ENCODE peak calls at places on chromosomes 3 and 15, in six cellular contexts. W is right atrium auricular region, Q is tibial artery, A is cardiac muscle cell, B is body of pancreas, G is heart left ventricle. V is an unnamed sample.
A peak's percentile ranks its signal among the peaks of the same experiment; 100 is the strongest.

GRCh38 chr3:57086201-57086600 is 25.7 kb downstream of the SPATA12 start:
- DNase-seq in W (no peak), Q (no peak), A (peak; percentile 26), B (no peak), G (no peak), V (no peak)

GRCh38 chr3:95626107-95626506 is 1188.3 kb upstream of the EPHA6 start:
- DNase-seq in W (no peak), Q (no peak), A (no peak), B (no peak), G (no peak), V (no peak)

GRCh38 chr3:168117853-168118313 is 22.2 kb upstream of the GOLIM4 start:
- DNase-seq in W (no peak), Q (no peak), A (peak; percentile 40), B (peak; percentile 50), G (no peak), V (peak; percentile 76)

GRCh38 chr15:40960151-40960885 is 7.0 kb downstream of the CHAC1 start:
- DNase-seq in W (no peak), Q (no peak), A (no peak), B (no peak), G (no peak), V (no peak)

GRCh38 chr3:127951276-127951675 is 36.2 kb downstream of the KBTBD12 start:
- DNase-seq in W (no peak), Q (no peak), A (peak; percentile 6), B (no peak), G (no peak), V (no peak)

GRCh38 chr3:101865751-101866509 is 16.6 kb downstream of the NFKBIZ start:
- DNase-seq in W (no peak), Q (no peak), A (peak; percentile 9), B (peak; percentile 63), G (no peak), V (peak; percentile 28)

GRCh38 chr3:134473868-134474546 is 11.8 kb downstream of the ANAPC13 start:
- DNase-seq in W (peak; percentile 84), Q (peak; percentile 82), A (peak; percentile 79), B (peak; percentile 81), G (peak; percentile 77), V (peak; percentile 41)

GRCh38 chr3:149489060-149489690 is 14.7 kb downstream of the TM4SF4 start:
- DNase-seq in W (no peak), Q (no peak), A (peak; percentile 43), B (no peak), G (no peak), V (no peak)

GRCh38 chr15:71197620-71198019 is 82.3 kb downstream of the THSD4 start:
- DNase-seq in W (no peak), Q (no peak), A (no peak), B (no peak), G (no peak), V (no peak)

GRCh38 chr3:79490165-79491028 is 277.4 kb downstream of the ROBO1 start:
- DNase-seq in W (no peak), Q (peak; percentile 43), A (peak; percentile 95), B (peak; percentile 75), G (peak; percentile 37), V (peak; percentile 27)

GRCh38 chr3:13028010-13028821 is 45.0 kb downstream of the IQSEC1 start:
- DNase-seq in W (no peak), Q (no peak), A (no peak), B (no peak), G (no peak), V (no peak)

GRCh38 chr3:49812916-49813496 is 747 bp downstream of the UBA7 start:
- DNase-seq in W (no peak), Q (no peak), A (no peak), B (no peak), G (no peak), V (no peak)

GRCh38 chr15:60255390-60255789 is 142.4 kb downstream of the ANXA2 start:
- DNase-seq in W (no peak), Q (no peak), A (no peak), B (peak; percentile 22), G (no peak), V (peak; percentile 90)

GRCh38 chr15:29128671-29129070 is 141.0 kb downstream of the NSMCE3 start:
- DNase-seq in W (no peak), Q (no peak), A (no peak), B (no peak), G (no peak), V (no peak)

DNA sequence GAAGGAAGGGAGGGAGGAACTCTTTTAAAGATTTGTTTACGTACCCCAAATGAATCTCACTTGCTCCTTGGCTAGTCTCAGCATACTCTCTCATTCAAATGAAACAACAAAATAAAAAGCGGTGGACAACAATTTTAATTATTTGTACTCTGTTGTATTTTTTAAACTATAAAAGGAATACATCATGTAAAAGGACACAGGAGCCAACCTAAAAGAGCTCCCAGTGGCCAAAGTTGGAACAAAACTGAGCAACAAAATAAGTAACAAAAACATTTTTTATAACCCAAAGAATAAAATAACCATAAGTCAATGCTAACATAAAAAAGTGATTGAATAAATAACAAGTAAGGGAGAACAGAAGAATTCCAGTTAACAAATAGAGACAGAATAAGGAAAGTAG is 24.4 kb upstream of the SSUH2 start:
- DNase-seq in W (no peak), Q (no peak), A (no peak), B (no peak), G (no peak), V (no peak)
- TF ChIP-seq CTCF in W (no peak), Q (no peak), A (no peak), B (no peak), G (no peak), V (no peak)

DNA sequence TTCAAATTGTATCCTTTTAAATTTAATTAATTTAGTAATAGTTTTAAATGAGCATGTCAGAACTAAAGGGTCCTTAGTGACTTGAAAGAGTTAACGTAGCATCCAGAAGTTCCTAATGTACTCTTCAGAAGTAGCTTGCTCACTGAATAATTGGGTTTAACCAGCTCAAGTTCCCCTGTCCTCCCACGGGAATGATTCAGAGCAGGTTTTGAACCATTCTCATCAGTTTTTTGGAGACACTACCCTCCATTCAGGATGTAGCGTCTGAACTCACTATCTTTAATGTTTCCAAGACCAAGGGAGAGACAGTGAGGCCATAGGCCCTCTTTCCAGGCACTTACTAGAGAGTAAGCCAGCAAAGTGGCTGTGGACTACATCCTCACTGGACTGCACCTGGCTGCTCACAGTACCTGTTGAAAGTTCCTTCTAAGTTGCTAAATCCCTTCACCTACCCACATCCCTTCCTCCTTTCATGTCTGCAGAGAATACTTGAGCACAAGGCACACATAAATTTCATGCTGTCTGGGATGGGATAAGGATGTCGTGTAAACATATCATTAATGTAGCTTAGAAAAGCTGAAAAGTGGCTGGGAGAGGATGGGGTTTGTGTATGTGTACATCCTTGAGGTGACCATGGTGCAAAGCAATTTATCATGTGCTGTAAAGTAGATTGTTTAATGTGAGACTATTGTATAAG is 146.3 kb downstream of the PLCL2 start:
- DNase-seq in W (no peak), Q (no peak), A (no peak), B (no peak), G (no peak), V (no peak)
- H3K4me3 ChIP-seq in W (no peak overlapping the region), Q (no peak overlapping the region), A (no peak overlapping the region), B (no peak overlapping the region), G (no peak overlapping the region), V (no peak overlapping the region)

GRCh38 chr15:48084759-48085420 is 35.9 kb upstream of the SLC24A5 start:
- DNase-seq in W (no peak), Q (no peak), A (peak; percentile 46), B (no peak), G (no peak), V (peak; percentile 47)
- TF ChIP-seq CTCF in W (no peak), Q (peak; percentile 23), A (peak; percentile 55), B (no peak), G (peak; percentile 11), V (peak; percentile 67)

GRCh38 chr3:70970136-70970535 is 613.4 kb downstream of the FOXP1 start:
- DNase-seq in W (no peak), Q (no peak), A (no peak), B (no peak), G (no peak), V (no peak)

GRCh38 chr3:70973558-70973957 is 610.0 kb downstream of the FOXP1 start:
- DNase-seq in W (no peak), Q (no peak), A (peak; percentile 53), B (no peak), G (no peak), V (no peak)

GRCh38 chr3:70974752-70975151 is 608.8 kb downstream of the FOXP1 start:
- DNase-seq in W (no peak), Q (no peak), A (no peak), B (no peak), G (no peak), V (no peak)

GRCh38 chr3:70972855-70973254 is 610.7 kb downstream of the FOXP1 start:
- DNase-seq in W (no peak), Q (no peak), A (no peak), B (no peak), G (no peak), V (no peak)

DNA sequence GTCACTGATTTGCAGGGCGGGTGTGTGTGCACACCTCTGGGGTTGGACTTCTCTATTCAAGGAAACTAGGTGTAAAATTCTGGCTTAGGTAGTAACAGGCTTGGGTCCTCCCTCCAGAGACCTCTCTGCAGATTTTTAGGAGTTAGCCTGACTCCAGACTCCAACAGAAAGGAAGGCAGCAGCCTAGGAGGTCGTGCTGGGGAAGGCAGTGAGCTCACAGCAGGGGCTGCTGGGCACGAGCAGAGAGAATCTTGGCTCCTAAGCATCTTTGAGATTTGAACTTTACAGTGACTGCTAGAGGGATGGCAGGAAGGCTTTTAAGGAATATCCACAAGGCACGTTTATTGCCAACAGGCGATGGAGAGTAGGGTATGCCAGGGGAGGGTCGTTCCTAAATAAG is 612.6 kb downstream of the FOXP1 start:
- DNase-seq in W (no peak), Q (no peak), A (no peak), B (no peak), G (no peak), V (no peak)
- H3K4me3 ChIP-seq in W (no peak overlapping the region), Q (no peak overlapping the region), A (no peak overlapping the region), B (no peak overlapping the region), G (no peak overlapping the region), V (no peak overlapping the region)

V was measured in LNCaP clone FGC.